ENCODE peak calls at places on chromosomes 5 and 9, in four cellular contexts. J is progenitor cell of endocrine pancreas, Z is hypothalamus, D is EL. U is an unnamed sample.

GRCh38 chr5:55172051-55172899 is 702 bp downstream of the CDC20B start:
- DNase-seq in Z (no peak), J (no peak), D (peak; percentile 81), U (peak; percentile 87)

GRCh38 chr5:64207978-64208377 is 42.3 kb downstream of the RNF180 start:
- DNase-seq in Z (no peak), D (peak; percentile 13), J (no peak), U (peak; percentile 51)

GRCh38 chr9:33921967-33922895 is 105.3 kb downstream of the UBE2R2 start:
- DNase-seq in J (no peak), Z (no peak), D (no peak), U (peak; percentile 51)

GRCh38 chr9:137505421-137506140 is 44.6 kb downstream of the PNPLA7 start:
- DNase-seq in J (no peak), D (no peak), Z (no peak), U (no peak)

GRCh38 chr9:129069128-129069824 is 11.6 kb upstream of the DOLPP1 start:
- DNase-seq in D (no peak), Z (no peak), J (no peak), U (no peak)

GRCh38 chr9:131235480-131235851 is 40.8 kb downstream of the FAM78A start:
- DNase-seq in Z (no peak), J (no peak), D (no peak), U (no peak)

GRCh38 chr5:41966706-41967105 is 41.6 kb downstream of the FBXO4 start:
- DNase-seq in D (no peak), Z (no peak), J (no peak), U (no peak)

GRCh38 chr5:115835481-115835880 is 5.9 kb downstream of the ATG12 start:
- DNase-seq in Z (no peak), D (no peak), J (no peak), U (no peak)

GRCh38 chr5:56262269-56262668 is 29.1 kb upstream of the ANKRD55 start:
- DNase-seq in Z (no peak), J (no peak), D (no peak), U (no peak)

GRCh38 chr5:123371575-123372179 is 51.5 kb downstream of the CEP120 start:
- DNase-seq in Z (no peak), D (peak; percentile 28), J (no peak), U (peak; percentile 55)

GRCh38 chr5:62585751-62586150 is 7.1 kb downstream of the LRRC70 start:
- DNase-seq in J (no peak), Z (no peak), D (peak; percentile 20), U (no peak)

GRCh38 chr5:117794847-117795246 is 1193.5 kb downstream of the DTWD2 start:
- DNase-seq in Z (no peak), D (peak; percentile 58), J (no peak), U (peak; percentile 20)

GRCh38 chr9:7185612-7186011 is 427.8 kb downstream of the KDM4C start:
- DNase-seq in Z (no peak), D (peak; percentile 87), J (no peak), U (peak; percentile 87)

GRCh38 chr9:6426117-6426516 is 13.1 kb downstream of the UHRF2 start:
- DNase-seq in D (no peak), J (no peak), Z (no peak), U (no peak)

GRCh38 chr5:172035039-172035438 is 28.6 kb upstream of the FBXW11 start:
- DNase-seq in Z (no peak), D (no peak), J (no peak), U (no peak)

GRCh38 chr9:77215874-77216273 is 38.5 kb downstream of the VPS13A start:
- DNase-seq in Z (no peak), J (no peak), D (peak; percentile 4), U (peak; percentile 28)

GRCh38 chr9:109934499-109935214 is 154.7 kb downstream of the PALM2AKAP2 start:
- DNase-seq in D (no peak), J (no peak), Z (no peak), U (no peak)

GRCh38 chr9:87886210-87887150 is 3.8 kb downstream of the SPATA31E1 start:
- DNase-seq in Z (no peak), D (no peak), J (no peak), U (no peak)

GRCh38 chr5:82277613-82277986 is 554 bp downstream of the RPS23 start:
- DNase-seq in Z (no peak), D (peak; percentile 10), J (no peak), U (peak; percentile 23)

U was measured in ELR.